ENCODE peak calls at places on chromosomes 13 and 19, in five cellular contexts. One of them, this sample, is unnamed.

GRCh38 chr19:15402411-15403150 is 16.2 kb downstream of the AKAP8L start:
- DNase-seq in CD4-positive, alpha-beta T cell: no peak
- DNase-seq in amniotic epithelial cell: no peak
- DNase-seq in nucleus accumbens: no peak
- DNase-seq in colonic mucosa: no peak
- DNase-seq in this sample: no peak

GRCh38 chr19:42184401-42184861 is 33.0 kb downstream of the DEDD2 start:
- DNase-seq in CD4-positive, alpha-beta T cell: peak; percentile 59
- DNase-seq in amniotic epithelial cell: peak; percentile 84
- DNase-seq in nucleus accumbens: peak; percentile 73
- DNase-seq in colonic mucosa: peak; percentile 79
- DNase-seq in this sample: peak; percentile 89

GRCh38 chr19:15101479-15102082 is 5.6 kb upstream of the SYDE1 start:
- DNase-seq in CD4-positive, alpha-beta T cell: peak; percentile 41
- DNase-seq in amniotic epithelial cell: peak; percentile 45
- DNase-seq in nucleus accumbens: no peak
- DNase-seq in colonic mucosa: peak; percentile 52
- DNase-seq in this sample: no peak

GRCh38 chr19:1355974-1356865 is 27.5 kb upstream of the NDUFS7 start:
- DNase-seq in CD4-positive, alpha-beta T cell: no peak
- DNase-seq in amniotic epithelial cell: peak; percentile 77
- DNase-seq in nucleus accumbens: no peak
- DNase-seq in colonic mucosa: peak; percentile 64
- DNase-seq in this sample: no peak

GRCh38 chr19:16883518-16883917 is 5.3 kb upstream of the F2RL3 start:
- DNase-seq in CD4-positive, alpha-beta T cell: no peak
- DNase-seq in amniotic epithelial cell: no peak
- DNase-seq in nucleus accumbens: no peak
- DNase-seq in colonic mucosa: no peak
- DNase-seq in this sample: no peak

GRCh38 chr19:10068205-10068604 is 17.9 kb upstream of the SHFL start:
- DNase-seq in CD4-positive, alpha-beta T cell: no peak
- DNase-seq in amniotic epithelial cell: no peak
- DNase-seq in nucleus accumbens: no peak
- DNase-seq in colonic mucosa: no peak
- DNase-seq in this sample: no peak

GRCh38 chr13:112838038-112838965 is 130.7 kb upstream of the MCF2L start:
- DNase-seq in CD4-positive, alpha-beta T cell: no peak
- DNase-seq in amniotic epithelial cell: peak; percentile 20
- DNase-seq in nucleus accumbens: no peak
- DNase-seq in colonic mucosa: no peak
- DNase-seq in this sample: no peak

GRCh38 chr19:12163841-12164240 is 945 bp downstream of the ZNF136 start:
- DNase-seq in CD4-positive, alpha-beta T cell: no peak
- DNase-seq in amniotic epithelial cell: peak; percentile 39
- DNase-seq in nucleus accumbens: no peak
- DNase-seq in colonic mucosa: no peak
- DNase-seq in this sample: no peak

GRCh38 chr19:11279505-11280236 is 16.3 kb upstream of the TSPAN16 start:
- DNase-seq in CD4-positive, alpha-beta T cell: no peak
- DNase-seq in amniotic epithelial cell: no peak
- DNase-seq in nucleus accumbens: no peak
- DNase-seq in colonic mucosa: no peak
- DNase-seq in this sample: no peak

GRCh38 chr13:33678906-33679657 is 138.9 kb upstream of the RFC3 start:
- DNase-seq in CD4-positive, alpha-beta T cell: peak; percentile 33
- DNase-seq in amniotic epithelial cell: peak; percentile 82
- DNase-seq in nucleus accumbens: peak; percentile 15
- DNase-seq in colonic mucosa: peak; percentile 45
- DNase-seq in this sample: no peak

GRCh38 chr19:1944088-1944915 is 3.3 kb downstream of the CSNK1G2 start:
- DNase-seq in CD4-positive, alpha-beta T cell: no peak
- DNase-seq in amniotic epithelial cell: no peak
- DNase-seq in nucleus accumbens: no peak
- DNase-seq in colonic mucosa: no peak
- DNase-seq in this sample: no peak